ENCODE peak calls at places on chromosomes 6 and 20, in five cellular contexts. R is AG09309, X is fibroblast of the aortic adventitia, G is IMR-90, V is choroid plexus epithelial cell. C is an unnamed sample.

GRCh38 chr20:16759161-16759523 is 11.0 kb downstream of the OTOR start:
- DNase-seq in R (no peak), X (peak; percentile 13), G (no peak), V (no peak), C (no peak)

GRCh38 chr20:34825530-34826362 is at the start of gene NCOA6:
- DNase-seq in R (peak; percentile 28), X (peak; percentile 76), G (peak; percentile 74), V (peak; percentile 87), C (peak; percentile 73)

GRCh38 chr20:64069614-64070243 is 6.7 kb downstream of the TCEA2 start:
- DNase-seq in R (no peak), X (no peak), G (no peak), V (peak; percentile 35), C (no peak)

GRCh38 chr6:155154158-155154830 is 109.5 kb upstream of the CLDN20 start:
- DNase-seq in R (peak; percentile 73), X (peak; percentile 88), G (peak; percentile 96), V (peak; percentile 91), C (peak; percentile 93)

GRCh38 chr6:140051521-140052455 is 677.3 kb upstream of the CITED2 start:
- DNase-seq in R (peak; percentile 93), X (peak; percentile 92), G (peak; percentile 98), V (peak; percentile 98), C (peak; percentile 88)

GRCh38 chr6:108116781-108117426 is 42.4 kb upstream of the OSTM1 start:
- DNase-seq in R (no peak), X (no peak), G (no peak), V (no peak), C (no peak)

GRCh38 chr6:160992323-160993314 is 1.1 kb downstream of the MAP3K4 start:
- DNase-seq in R (no peak), X (peak; percentile 80), G (peak; percentile 70), V (peak; percentile 86), C (peak; percentile 80)

GRCh38 chr20:35093245-35093884 is 758 bp upstream of the TRPC4AP start:
- DNase-seq in R (peak; percentile 80), X (peak; percentile 74), G (peak; percentile 82), V (peak; percentile 88), C (peak; percentile 82)

GRCh38 chr20:47038581-47039560 is 144.2 kb downstream of the EYA2 start:
- DNase-seq in R (no peak), X (no peak), G (no peak), V (peak; percentile 19), C (no peak)

GRCh38 chr6:165774903-165775608 is 112.0 kb upstream of the PDE10A start:
- DNase-seq in R (no peak), X (peak; percentile 6), G (no peak), V (peak; percentile 46), C (peak; percentile 37)

GRCh38 chr6:142885182-142885867 is 59.7 kb downstream of the HIVEP2 start:
- DNase-seq in R (peak; percentile 78), X (peak; percentile 97), G (peak; percentile 99), V (peak; percentile 97), C (peak; percentile 98)

GRCh38 chr6:119881416-119881815 is 531.9 kb upstream of the MAN1A1 start:
- DNase-seq in R (no peak), X (peak; percentile 50), G (no peak), V (no peak), C (peak; percentile 59)

GRCh38 chr6:98576811-98577210 is 257.6 kb upstream of the POU3F2 start:
- DNase-seq in R (no peak), X (no peak), G (no peak), V (no peak), C (peak; percentile 37)

GRCh38 chr20:42138711-42139110 is 520.5 kb upstream of the CHD6 start:
- DNase-seq in R (no peak), X (no peak), G (no peak), V (no peak), C (no peak)

GRCh38 chr6:123962508-123962907 is 158.8 kb downstream of the NKAIN2 start:
- DNase-seq in R (no peak), X (no peak), G (no peak), V (no peak), C (no peak)

GRCh38 chr6:118652051-118652699 is 784 bp upstream of the CEP85L start:
- DNase-seq in R (no peak), X (no peak), G (no peak), V (no peak), C (no peak)

GRCh38 chr6:9948600-9949138 is 466.2 kb downstream of the TFAP2A start:
- DNase-seq in R (no peak), X (peak; percentile 7), G (no peak), V (no peak), C (no peak)

GRCh38 chr6:155492061-155492735 is 36.6 kb upstream of the NOX3 start:
- DNase-seq in R (no peak), X (no peak), G (no peak), V (no peak), C (no peak)

GRCh38 chr6:32970413-32971244 is 2.2 kb downstream of the BRD2 start:
- DNase-seq in R (peak; percentile 74), X (peak; percentile 92), G (peak; percentile 90), V (peak; percentile 93), C (peak; percentile 94)

GRCh38 chr6:82737965-82738364 is 327.7 kb downstream of the UBE3D start:
- DNase-seq in R (no peak), X (no peak), G (no peak), V (no peak), C (no peak)

GRCh38 chr6:167477688-167478087 is 152.8 kb downstream of the TTLL2 start:
- DNase-seq in R (no peak), X (no peak), G (no peak), V (no peak), C (no peak)

GRCh38 chr20:15141880-15142279 is 804.5 kb upstream of the FLRT3 start:
- DNase-seq in R (no peak), X (no peak), G (no peak), V (no peak), C (no peak)

GRCh38 chr6:80094017-80094416 is 12.5 kb upstream of the BCKDHB start:
- DNase-seq in R (no peak), X (peak; percentile 49), G (peak; percentile 21), V (peak; percentile 52), C (peak; percentile 37)

GRCh38 chr6:119124079-119124824 is 45.8 kb upstream of the FAM184A start:
- DNase-seq in R (no peak), X (no peak), G (no peak), V (no peak), C (no peak)

GRCh38 chr20:63846128-63846771 is 15.0 kb upstream of the ABHD16B start:
- DNase-seq in R (no peak), X (peak; percentile 28), G (no peak), V (peak; percentile 61), C (no peak)

GRCh38 chr6:42224222-42225042 is 6.8 kb upstream of the MRPS10 start:
- DNase-seq in R (peak; percentile 66), X (peak; percentile 70), G (peak; percentile 97), V (peak; percentile 85), C (peak; percentile 91)

GRCh38 chr6:45763281-45763680 is 252.4 kb downstream of the CLIC5 start:
- DNase-seq in R (no peak), X (no peak), G (no peak), V (no peak), C (no peak)

GRCh38 chr6:158011478-158011920 is 29.8 kb downstream of the SYNJ2 start:
- DNase-seq in R (no peak), X (no peak), G (peak; percentile 65), V (peak; percentile 26), C (no peak)

GRCh38 chr6:56708810-56709597 is 66.3 kb upstream of the DST start:
- DNase-seq in R (no peak), X (peak; percentile 92), G (peak; percentile 76), V (peak; percentile 87), C (peak; percentile 90)

GRCh38 chr20:3751664-3752385 is 15.7 kb downstream of the ADISSP start:
- DNase-seq in R (no peak), X (no peak), G (no peak), V (no peak), C (no peak)

GRCh38 chr6:74369556-74369993 is 673.6 kb downstream of the CD109 start:
- DNase-seq in R (peak; percentile 58), X (peak; percentile 67), G (peak; percentile 97), V (peak; percentile 81), C (peak; percentile 72)

GRCh38 chr6:108198761-108199498 is 33.1 kb downstream of the NR2E1 start:
- DNase-seq in R (no peak), X (no peak), G (no peak), V (no peak), C (no peak)

GRCh38 chr6:19860235-19860877 is 23.2 kb downstream of the ID4 start:
- DNase-seq in R (no peak), X (no peak), G (no peak), V (no peak), C (no peak)

GRCh38 chr6:105604593-105604905 is 201.7 kb upstream of the PREP start:
- DNase-seq in R (no peak), X (no peak), G (no peak), V (no peak), C (no peak)
- TF ChIP-seq CTCF in R (no peak), X (no peak), G (no peak), V (no peak), C (no peak)

GRCh38 chr6:113645576-113645970 is 211.6 kb upstream of the MARCKS start:
- DNase-seq in R (peak; percentile 99), X (peak; percentile 92), G (peak; percentile 97), V (peak; percentile 96), C (peak; percentile 82)
- H3K4me3 ChIP-seq in R (no peak overlapping the region), X (no peak overlapping the region), G (no peak overlapping the region), V (no peak overlapping the region), C (no peak overlapping the region)

GRCh38 chr20:49821850-49822249 is 9.2 kb downstream of the SLC9A8 start:
- DNase-seq in R (no peak), X (peak; percentile 77), G (peak; percentile 71), V (peak; percentile 76), C (peak; percentile 52)

GRCh38 chr20:49819702-49820101 is 7.1 kb downstream of the SLC9A8 start:
- DNase-seq in R (no peak), X (no peak), G (no peak), V (no peak), C (no peak)

GRCh38 chr20:49823152-49823847 is 10.7 kb downstream of the SLC9A8 start:
- DNase-seq in R (no peak), X (no peak), G (no peak), V (no peak), C (no peak)

GRCh38 chr20:49818810-49819209 is 6.2 kb downstream of the SLC9A8 start:
- DNase-seq in R (no peak), X (no peak), G (no peak), V (no peak), C (no peak)

GRCh38 chr20:49821381-49821780 is 8.8 kb downstream of the SLC9A8 start:
- DNase-seq in R (no peak), X (no peak), G (no peak), V (no peak), C (no peak)
- TF ChIP-seq CTCF in R (no peak), X (no peak), G (no peak), V (no peak), C (no peak)

DNA sequence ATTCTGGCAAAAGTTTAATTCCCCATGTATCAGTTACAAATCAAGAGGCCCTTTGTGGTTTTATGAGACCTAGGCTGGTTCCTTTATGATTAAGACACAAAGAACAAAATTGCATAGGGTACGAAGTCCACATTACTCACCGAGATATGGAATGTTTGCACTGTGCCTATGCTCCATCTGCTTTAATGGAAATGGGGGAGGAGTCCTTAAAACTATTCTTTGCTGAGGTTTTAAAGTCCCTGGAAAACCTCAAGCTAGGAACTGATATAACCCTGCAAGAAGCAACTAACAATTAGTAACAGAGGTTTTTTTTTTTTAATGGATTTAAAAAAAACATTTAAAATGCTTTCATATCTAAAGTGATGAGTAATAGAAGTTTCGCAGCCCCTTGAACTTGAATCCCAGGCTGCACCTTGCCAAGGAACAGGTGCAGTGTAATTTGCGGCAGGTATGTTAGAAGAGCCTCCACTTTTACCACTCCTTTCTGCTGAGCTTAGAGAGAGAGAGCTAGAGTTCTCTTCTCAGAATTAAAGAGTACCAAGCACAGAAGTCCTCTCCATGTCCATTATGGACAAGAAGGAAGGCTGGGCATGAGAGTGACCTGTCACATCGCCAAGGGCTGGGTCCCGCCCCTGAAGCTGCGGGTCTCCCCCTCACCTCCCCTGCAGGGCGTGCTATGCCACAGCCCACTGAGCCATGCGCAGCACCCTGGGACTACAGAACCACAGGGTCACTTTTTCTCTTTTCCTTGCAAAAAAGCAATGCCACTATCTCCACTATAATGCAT is 2.3 kb downstream of the SERPINB1 start:
- DNase-seq in R (no peak), X (peak; percentile 73), G (peak; percentile 83), V (peak; percentile 55), C (peak; percentile 68)
- H3K4me3 ChIP-seq in R (no peak overlapping the region), X (peak overlapping the region; percentile 11), G (no peak overlapping the region), V (no peak overlapping the region), C (no peak overlapping the region)